ENCODE peak calls at places on chromosomes 13 and 19, in five cellular contexts. Z is stimulated activated effector memory CD8-positive, alpha-beta T cell treated with anti-CD3 and anti-CD28 coated beads, Interleukin-12 subunit alpha, Interleukin-12 subunit beta, amount 100 ng/mL, for 72 hours; B is activated naive CD8-positive, alpha-beta T cell treated with anti-CD3 and anti-CD28 coated beads, Interleukin-2, amount 50 U/mL, for 16 hours; M is SW480; G is progenitor cell of endocrine pancreas. V is an unnamed sample.

GRCh38 chr19:58519087-58519354 is 589 bp downstream of the ZBTB45 start:
- DNase-seq in G (peak; percentile 51), B (no peak), M (peak; percentile 89), Z (no peak), V (peak; percentile 65)

GRCh38 chr13:47415048-47415447 is 518.2 kb upstream of the HTR2A start:
- DNase-seq in M (no peak), Z (no peak), B (no peak), G (no peak), V (no peak)

GRCh38 chr13:66461021-66461420 is 769.1 kb downstream of the PCDH9 start:
- DNase-seq in G (no peak), Z (no peak), B (no peak), M (no peak), V (no peak)

GRCh38 chr19:38842439-38843174 is 7.2 kb downstream of the HNRNPL start:
- DNase-seq in Z (no peak), M (no peak), B (no peak), G (no peak), V (no peak)

GRCh38 chr13:20270163-20270865 is 38.2 kb upstream of the GJB6 start:
- DNase-seq in G (no peak), B (no peak), M (no peak), Z (no peak), V (no peak)

GRCh38 chr19:39296055-39296645 is at the start of gene IFNL1:
- DNase-seq in Z (no peak), B (no peak), G (no peak), M (no peak), V (no peak)

GRCh38 chr19:41478171-41478570 is 35.2 kb downstream of the ERICH4 start:
- DNase-seq in G (no peak), M (no peak), B (no peak), Z (no peak), V (no peak)

GRCh38 chr19:47322048-47322447 is 9.9 kb upstream of the C5AR2 start:
- DNase-seq in B (no peak), Z (no peak), M (no peak), G (no peak), V (no peak)